ENCODE peak calls at places on chromosomes 2 and 18, in four cellular contexts. M is GM12865, R is GM23248, H is HFF-Myc. G is an unnamed sample.
A peak's percentile ranks its signal among the peaks of the same experiment; 100 is the strongest.

GRCh38 chr2:3667151-3667631 is 9.2 kb downstream of the ALLC start:
- DNase-seq in M (peak; percentile 90), R (no peak), H (no peak), G (no peak)

GRCh38 chr2:28360742-28361293 is 31.8 kb upstream of the FOSL2 start:
- DNase-seq in M (no peak), R (peak; percentile 70), H (no peak), G (peak; percentile 65)

GRCh38 chr2:241063093-241063551 is 39.0 kb downstream of the MTERF4 start:
- DNase-seq in M (no peak), R (no peak), H (no peak), G (no peak)

GRCh38 chr2:161625314-161625919 is 1.2 kb downstream of the SLC4A10 start:
- DNase-seq in M (no peak), R (no peak), H (no peak), G (no peak)

GRCh38 chr2:52429740-52430139 is 1337.9 kb upstream of the CHAC2 start:
- DNase-seq in M (no peak), R (no peak), H (no peak), G (no peak)

GRCh38 chr2:231138699-231139098 is 13.9 kb upstream of the HTR2B start:
- DNase-seq in M (no peak), R (no peak), H (no peak), G (no peak)

GRCh38 chr2:88159955-88160415 is 10.2 kb upstream of the THNSL2 start:
- DNase-seq in M (peak; percentile 62), R (peak; percentile 82), H (peak; percentile 40), G (peak; percentile 12)

GRCh38 chr2:4190548-4190947 is 487.2 kb downstream of the DCDC2C start:
- DNase-seq in M (no peak), R (no peak), H (no peak), G (no peak)

GRCh38 chr2:105375001-105375561 is 23.8 kb downstream of the FHL2 start:
- DNase-seq in M (no peak), R (no peak), H (no peak), G (no peak)

GRCh38 chr2:65662654-65663432 is 230.4 kb upstream of the SPRED2 start:
- DNase-seq in M (no peak), R (peak; percentile 87), H (peak; percentile 6), G (peak; percentile 88)

GRCh38 chr2:150020937-150021673 is 433.5 kb upstream of the MMADHC start:
- DNase-seq in M (peak; percentile 30), R (no peak), H (no peak), G (no peak)

GRCh38 chr2:127066942-127067341 is 40.0 kb downstream of the BIN1 start:
- DNase-seq in M (no peak), R (peak; percentile 77), H (no peak), G (peak; percentile 46)

GRCh38 chr2:198861080-198861479 is 596.7 kb downstream of the SATB2 start:
- DNase-seq in M (no peak), R (no peak), H (no peak), G (no peak)

GRCh38 chr18:32301976-32302743 is 112.3 kb downstream of the MEP1B start:
- DNase-seq in M (peak; percentile 41), R (peak; percentile 91), H (no peak), G (peak; percentile 43)

GRCh38 chr18:31587538-31587937 is 4.1 kb upstream of the TTR start:
- DNase-seq in M (no peak), R (no peak), H (no peak), G (no peak)

GRCh38 chr2:15943914-15944313 is 3.6 kb downstream of the MYCN start:
- DNase-seq in M (no peak), R (no peak), H (no peak), G (no peak)

GRCh38 chr18:68507781-68508180 is 207.1 kb downstream of the TMX3 start:
- DNase-seq in M (no peak), R (peak; percentile 44), H (no peak), G (no peak)

GRCh38 chr18:62027914-62028520 is 135.2 kb upstream of the RNF152 start:
- DNase-seq in M (no peak), R (no peak), H (no peak), G (no peak)

GRCh38 chr2:102342888-102343287 is 12.7 kb upstream of the IL18R1 start:
- DNase-seq in M (no peak), R (peak; percentile 13), H (no peak), G (no peak)

GRCh38 chr2:157874997-157875719 is 972 bp downstream of the ACVR1 start:
- DNase-seq in M (no peak), R (peak; percentile 93), H (peak; percentile 91), G (peak; percentile 55)

GRCh38 chr2:149767516-149767974 is 180.0 kb upstream of the MMADHC start:
- DNase-seq in M (no peak), R (peak; percentile 78), H (no peak), G (peak; percentile 43)

GRCh38 chr18:7482342-7482741 is 84.8 kb upstream of the PTPRM start:
- DNase-seq in M (no peak), R (peak; percentile 35), H (no peak), G (no peak)

GRCh38 chr2:104969564-104969963 is 68.3 kb upstream of the MRPS9 start:
- DNase-seq in M (no peak), R (no peak), H (no peak), G (no peak)

GRCh38 chr2:134707330-134707676 is 11.5 kb downstream of the TMEM163 start:
- DNase-seq in M (no peak), R (no peak), H (no peak), G (no peak)

GRCh38 chr2:112136081-112136480 is 2.1 kb upstream of the FBLN7 start:
- DNase-seq in M (no peak), R (no peak), H (no peak), G (no peak)

GRCh38 chr2:239951825-239952224 is 73.3 kb downstream of the NDUFA10 start:
- DNase-seq in M (no peak), R (no peak), H (no peak), G (no peak)

GRCh38 chr2:105644174-105644980 is 100.3 kb upstream of the NCK2 start:
- DNase-seq in M (no peak), R (peak; percentile 66), H (no peak), G (peak; percentile 52)

DNA sequence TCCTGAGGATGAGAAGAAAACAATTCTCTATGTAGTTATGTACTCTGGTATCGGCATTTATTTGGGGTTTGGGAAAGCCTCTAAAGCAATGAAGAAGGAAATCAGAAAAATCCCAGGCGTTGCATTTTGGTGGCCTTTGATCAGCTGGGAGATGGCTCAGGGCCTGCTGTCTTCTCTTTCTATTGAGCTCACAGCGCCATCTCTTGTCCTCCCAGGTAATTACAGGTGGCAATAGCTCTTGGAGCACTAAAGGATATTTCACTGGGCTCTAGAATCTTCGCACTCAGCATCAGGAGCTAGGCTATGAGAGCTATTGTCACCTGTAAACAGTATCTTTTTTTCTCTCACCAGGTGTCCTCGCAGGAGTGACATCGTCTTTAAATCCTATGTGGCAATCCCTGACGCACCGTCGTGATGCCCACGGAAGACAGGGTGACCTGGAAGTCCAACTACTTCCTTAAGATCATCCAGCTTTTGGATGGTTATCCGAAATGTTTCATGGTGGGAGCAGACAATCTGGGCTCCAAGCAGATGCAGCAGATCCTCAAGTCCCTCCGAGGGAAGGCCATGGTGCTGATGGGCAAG is 76.1 kb upstream of the PMAIP1 start:
- DNase-seq in M (peak; percentile 81), R (peak; percentile 85), H (peak; percentile 54), G (peak; percentile 54)
- H3K4me3 ChIP-seq in M (no peak overlapping the region), R (no peak overlapping the region), H (no peak overlapping the region), G (no peak overlapping the region)

DNA sequence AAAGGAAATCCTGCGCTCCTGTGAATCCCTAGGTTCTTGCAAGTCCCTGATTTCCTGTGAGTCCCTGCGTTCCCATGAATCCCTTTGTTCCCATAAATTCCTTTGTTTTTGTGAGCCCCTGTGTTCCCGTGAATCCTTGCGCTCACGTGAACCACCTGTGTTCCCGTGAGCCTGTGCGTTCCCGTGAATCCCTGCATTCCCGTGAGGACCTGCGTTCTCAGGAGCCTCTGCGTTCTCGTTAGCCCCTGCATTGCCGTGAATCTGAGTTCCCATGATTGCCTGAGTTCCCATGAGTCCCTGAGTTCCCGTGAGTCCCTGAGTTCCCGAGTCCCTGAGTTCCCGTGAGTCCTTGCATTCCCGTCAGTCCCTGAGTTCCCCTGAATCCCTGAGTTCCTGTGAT is 71.5 kb downstream of the SNTG2 start:
- DNase-seq in M (no peak), R (no peak), H (no peak), G (no peak)
- H3K4me3 ChIP-seq in M (no peak overlapping the region), R (no peak overlapping the region), H (no peak overlapping the region), G (no peak overlapping the region)

GRCh38 chr2:196966078-196966477 is 39.6 kb upstream of the PGAP1 start:
- DNase-seq in M (no peak), R (no peak), H (no peak), G (no peak)

GRCh38 chr2:196970089-196970488 is 43.6 kb upstream of the PGAP1 start:
- DNase-seq in M (no peak), R (peak; percentile 70), H (no peak), G (no peak)

GRCh38 chr2:196963961-196964360 is 37.5 kb upstream of the PGAP1 start:
- DNase-seq in M (no peak), R (no peak), H (no peak), G (no peak)

GRCh38 chr2:196967775-196968174 is 41.3 kb upstream of the PGAP1 start:
- DNase-seq in M (no peak), R (no peak), H (no peak), G (no peak)

GRCh38 chr2:196967126-196967525 is 40.6 kb upstream of the PGAP1 start:
- DNase-seq in M (no peak), R (peak; percentile 61), H (peak; percentile 19), G (no peak)
- H3K4me3 ChIP-seq in M (no peak overlapping the region), R (peak overlapping the region; percentile 72), H (no peak overlapping the region), G (no peak overlapping the region)

DNA sequence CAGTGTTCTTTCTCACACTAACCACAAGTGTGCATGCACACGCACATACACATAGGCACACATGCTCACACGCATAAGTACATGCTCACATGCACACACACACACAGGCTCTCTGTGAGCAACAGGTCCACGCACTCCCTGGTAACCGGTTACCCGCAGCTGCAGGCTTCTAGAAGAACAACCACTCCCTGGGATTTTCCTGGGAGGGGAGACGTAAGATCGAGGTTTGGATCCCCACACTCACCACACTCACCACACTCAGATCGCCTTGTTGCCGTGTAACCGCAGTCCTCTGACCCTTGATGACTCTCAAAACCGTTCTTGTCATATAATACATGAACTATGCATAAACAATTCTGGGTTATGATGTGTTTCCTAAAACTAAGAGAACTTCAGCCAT is 42.2 kb downstream of the TTC32 start:
- DNase-seq in M (no peak), R (no peak), H (no peak), G (no peak)
- H3K4me3 ChIP-seq in M (no peak overlapping the region), R (no peak overlapping the region), H (no peak overlapping the region), G (no peak overlapping the region)

GRCh38 chr2:224466315-224466714 is 64.4 kb upstream of the FAM124B start:
- DNase-seq in M (no peak), R (no peak), H (no peak), G (no peak)
- H3K4me3 ChIP-seq in M (no peak overlapping the region), R (no peak overlapping the region), H (no peak overlapping the region), G (no peak overlapping the region)

GRCh38 chr2:219207884-219208740 is 1.5 kb downstream of the ZFAND2B start:
- DNase-seq in M (no peak), R (peak; percentile 30), H (no peak), G (no peak)
- H3K4me3 ChIP-seq in M (no peak overlapping the region), R (peak overlapping the region; percentile 78), H (peak overlapping the region; percentile 52), G (peak overlapping the region; percentile 72)

DNA sequence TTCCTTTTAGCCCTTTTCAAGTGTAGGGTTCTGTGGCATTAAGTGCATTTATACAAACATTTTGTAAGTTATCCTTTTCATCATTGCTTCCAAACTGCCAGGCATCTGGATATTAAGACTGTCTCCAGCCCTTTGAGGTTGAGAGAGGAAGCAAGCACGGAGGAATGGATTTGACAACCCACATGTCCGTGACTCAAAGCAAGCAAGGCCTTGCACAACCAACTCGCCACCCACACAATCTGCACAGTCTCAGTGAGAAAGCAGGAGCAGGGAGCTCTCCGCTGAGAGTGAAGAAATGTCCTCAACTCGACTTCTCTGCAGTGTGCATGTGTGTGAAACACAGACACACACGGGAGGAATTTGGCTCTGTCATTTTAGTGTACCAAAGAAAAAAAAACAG is 65.5 kb downstream of the ATP8B1 start:
- DNase-seq in M (no peak), R (peak; percentile 99), H (peak; percentile 82), G (peak; percentile 65)
- H3K4me3 ChIP-seq in M (no peak overlapping the region), R (peak overlapping the region; percentile 61), H (no peak overlapping the region), G (no peak overlapping the region)

G was measured in MG63.